ENCODE peak calls at places on chromosomes 12 and 14, in five cellular contexts. U is spleen; P is CD4-positive, alpha-beta T cell; Q is IMR-90; S is Caco-2. Y is an unnamed sample. For H3K27me3, the result is how much of the 10 kb centered on the place peaks cover.

GRCh38 chr12:851913-852312 is 97.6 kb downstream of the RAD52 start:
- DNase-seq in U (no peak), P (no peak), S (no peak), Q (peak), Y (peak)

GRCh38 chr12:64826234-64826633 is 1.8 kb downstream of the TBC1D30 start:
- DNase-seq in P (no peak), Q (peak), U (no peak), S (no peak), Y (no peak)

GRCh38 chr12:132661972-132662371 is 25.2 kb downstream of the POLE start:
- DNase-seq in P (no peak), Q (no peak), S (no peak), U (no peak), Y (no peak)

GRCh38 chr14:64673748-64674147 is 30.5 kb upstream of the PLEKHG3 start:
- DNase-seq in U (peak), S (no peak), P (peak), Q (no peak), Y (no peak)

GRCh38 chr14:105060751-105061427 is 4.3 kb downstream of the GPR132 start:
- DNase-seq in P (no peak), S (no peak), U (peak), Q (no peak), Y (no peak)

GRCh38 chr12:56061982-56062381 is 18.0 kb upstream of the ERBB3 start:
- DNase-seq in P (no peak), Q (no peak), S (no peak), U (no peak), Y (no peak)

GRCh38 chr12:88931598-88931997 is 351.3 kb upstream of the KITLG start:
- DNase-seq in P (no peak), U (no peak), S (peak), Q (no peak), Y (no peak)

GRCh38 chr14:105474478-105475268 is at the start of gene CRIP2:
- DNase-seq in P (no peak), S (no peak), U (no peak), Q (peak), Y (no peak)

GRCh38 chr12:102948941-102949352 is 8.5 kb upstream of the ASCL1 start:
- DNase-seq in P (peak), Q (peak), S (no peak), U (no peak), Y (peak)

GRCh38 chr12:2893007-2893406 is 2.3 kb downstream of the TULP3 start:
- DNase-seq in U (no peak), P (no peak), S (no peak), Q (peak), Y (peak)

GRCh38 chr12:106845910-106846309 is 71.4 kb downstream of the RIC8B start:
- DNase-seq in Q (no peak), U (no peak), S (no peak), P (no peak), Y (no peak)
- H3K27me3 ChIP-seq in Q (under half), U (under half), S (under half), P (under half), Y (under half)

DNA sequence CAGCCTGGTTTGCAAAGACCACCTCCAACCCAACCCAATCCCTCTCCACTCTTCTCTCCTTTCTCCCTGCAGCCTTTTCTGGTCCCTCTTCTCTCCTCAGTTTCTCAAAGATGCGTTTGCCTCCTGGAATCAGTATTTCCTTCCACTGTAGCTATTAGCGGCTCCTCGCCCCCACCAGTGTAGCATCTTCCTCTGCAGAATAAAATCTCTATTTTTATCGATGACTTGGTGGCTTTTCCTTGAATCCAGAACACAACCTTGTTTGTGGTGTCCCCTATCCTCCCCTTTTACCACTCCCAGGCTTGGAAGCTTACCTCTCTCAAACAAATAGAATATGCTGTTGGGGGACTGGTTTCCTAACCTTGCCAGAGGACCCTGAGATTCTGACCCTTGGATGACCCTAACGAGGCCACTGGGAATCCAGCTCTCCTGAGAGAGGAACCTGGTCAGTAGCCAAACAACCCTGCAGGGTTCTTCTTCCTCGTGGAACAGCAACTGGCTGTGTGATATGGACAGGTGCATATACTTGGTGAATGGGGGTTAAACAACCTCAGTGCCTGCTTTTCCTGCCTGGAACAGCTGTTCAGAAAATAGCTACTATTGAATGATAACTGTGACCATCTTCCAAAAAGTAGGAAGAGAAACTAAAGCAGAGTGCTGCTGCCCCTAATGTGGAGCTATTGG is 4.4 kb downstream of the WNT1 start:
- DNase-seq in U (no peak), P (no peak), S (no peak), Q (no peak), Y (no peak)
- H3K27me3 ChIP-seq in U (half or more), P (under half), S (under half), Q (half or more), Y (half or more)

GRCh38 chr12:54038260-54038759 is 5.5 kb downstream of the HOXC5 start:
- DNase-seq in P (no peak), U (no peak), S (no peak), Q (no peak), Y (no peak)

GRCh38 chr12:54035561-54036377 is 2.9 kb downstream of the HOXC5 start:
- DNase-seq in S (no peak), U (no peak), P (no peak), Q (no peak), Y (no peak)

GRCh38 chr12:54034784-54035310 is 2.0 kb downstream of the HOXC5 start:
- DNase-seq in Q (no peak), U (no peak), S (no peak), P (no peak), Y (no peak)

GRCh38 chr12:54037360-54038259 is 4.8 kb downstream of the HOXC5 start:
- DNase-seq in P (no peak), S (no peak), Q (no peak), U (no peak), Y (no peak)

DNA sequence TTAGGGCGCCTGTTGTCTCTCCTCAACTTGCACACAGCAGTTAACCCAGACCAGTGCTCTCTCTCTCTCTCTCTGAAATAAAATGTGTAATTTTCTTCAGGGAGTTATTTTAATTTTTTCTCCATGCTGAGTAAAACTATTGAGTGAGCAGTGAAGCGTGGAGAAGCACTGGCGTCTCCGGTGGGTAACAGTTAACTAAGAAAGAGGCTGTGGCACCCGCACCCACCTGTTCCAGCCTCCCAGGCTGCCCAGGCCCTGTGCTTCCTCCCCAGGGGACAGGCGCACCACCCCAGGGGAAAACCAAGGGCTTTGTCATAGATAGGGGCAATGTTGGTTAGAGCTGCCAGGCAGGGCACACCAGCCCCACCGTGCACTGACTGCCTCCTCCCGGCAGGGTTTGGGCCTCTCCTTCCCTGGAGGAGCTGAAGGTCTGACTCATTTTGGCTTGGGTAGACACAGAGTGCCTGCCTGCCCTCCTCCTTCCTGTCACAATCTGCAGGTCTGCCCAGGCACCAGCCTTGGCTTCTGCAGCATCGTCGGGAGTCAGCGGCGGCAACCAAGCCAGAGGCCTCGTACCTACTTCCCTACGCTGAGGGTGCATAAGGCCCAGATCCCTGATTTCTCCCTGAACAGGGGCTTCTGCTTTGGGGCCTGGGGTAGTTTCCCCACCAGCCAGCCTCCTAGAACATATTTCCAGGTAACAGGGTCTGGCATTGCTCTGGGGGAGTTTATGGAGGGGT is 3.9 kb downstream of the HOXC5 start:
- DNase-seq in Q (no peak), S (no peak), P (no peak), U (peak), Y (no peak)
- H3K27me3 ChIP-seq in Q (half or more), S (under half), P (half or more), U (half or more), Y (half or more)

GRCh38 chr14:100900837-100901390 is 2.6 kb downstream of the RTL1 start:
- DNase-seq in P (no peak), Q (no peak), S (peak), U (peak), Y (no peak)
- H3K27me3 ChIP-seq in P (half or more), Q (under half), S (under half), U (under half), Y (under half)

DNA sequence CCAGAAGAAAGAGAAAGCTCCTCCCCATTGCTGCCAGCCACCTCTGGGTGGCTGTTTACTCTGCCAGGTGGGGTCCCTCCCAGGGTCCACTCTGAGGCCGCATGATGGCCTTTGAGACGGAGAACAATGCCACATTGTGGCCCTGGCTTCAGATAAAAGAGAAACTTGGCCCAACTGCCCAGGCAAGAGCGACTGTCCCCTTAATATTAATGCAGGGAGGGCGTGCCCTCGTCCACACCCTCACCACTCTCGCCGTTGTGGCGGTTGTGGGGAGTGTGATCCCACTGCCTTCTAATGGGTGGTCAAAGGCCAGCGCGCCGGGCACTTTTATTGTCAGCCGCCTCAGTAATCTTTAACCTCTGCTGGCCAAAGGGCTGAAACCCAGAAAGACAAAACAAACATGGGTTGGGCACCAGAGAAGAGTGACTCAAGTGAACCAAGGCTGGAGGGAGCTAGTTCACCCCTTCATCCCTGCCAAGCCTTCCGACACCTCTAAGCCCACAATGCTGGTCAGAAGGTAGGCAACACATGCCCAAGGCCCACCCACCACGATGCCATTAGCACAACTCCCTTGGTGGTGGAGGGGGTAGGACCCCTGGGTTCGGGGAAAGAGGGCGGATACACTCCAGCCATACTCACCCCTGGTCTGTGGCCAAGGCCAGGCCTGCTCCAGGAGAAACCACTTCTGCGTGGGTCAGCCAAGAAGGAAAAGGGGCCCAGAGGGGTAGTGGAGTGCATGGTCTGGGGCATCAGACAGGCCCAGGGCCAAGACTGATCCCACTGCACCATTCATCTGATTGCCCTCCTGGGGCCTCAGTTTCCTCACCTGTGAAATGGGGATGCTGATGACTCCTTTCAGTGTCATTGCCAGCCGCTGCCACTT is 44.5 kb upstream of the BCL11B start:
- DNase-seq in U (peak), Q (no peak), S (peak), P (no peak), Y (no peak)
- H3K27me3 ChIP-seq in U (under half), Q (under half), S (under half), P (under half), Y (under half)

GRCh38 chr14:42654707-42655106 is 1048.0 kb downstream of the LRFN5 start:
- DNase-seq in Q (no peak), U (no peak), S (no peak), P (no peak), Y (no peak)
- H3K27me3 ChIP-seq in Q (under half), U (under half), S (under half), P (under half), Y (under half)

DNA sequence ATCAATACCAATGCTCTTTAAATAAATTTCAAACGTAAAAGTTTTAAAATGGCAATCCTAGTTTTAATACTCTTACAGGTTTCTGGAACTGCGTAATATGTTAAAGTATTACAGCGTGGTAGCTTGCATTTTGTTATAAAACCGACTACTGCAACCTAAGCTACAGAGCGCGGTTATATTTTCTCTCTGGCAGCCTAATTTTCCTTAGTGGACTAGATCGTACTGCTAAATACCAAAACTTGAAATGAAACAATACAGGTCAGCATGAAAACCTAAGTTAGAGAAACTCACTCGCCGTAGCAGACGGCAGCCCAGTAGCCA is 1.2 kb downstream of the CCDC92 start:
- DNase-seq in S (no peak), U (no peak), Q (no peak), P (no peak), Y (no peak)
- H3K27me3 ChIP-seq in S (under half), U (under half), Q (under half), P (under half), Y (under half)

GRCh38 chr14:62077676-62078261 is 315.5 kb downstream of the SNAPC1 start:
- DNase-seq in Q (no peak), U (no peak), P (no peak), S (no peak), Y (no peak)

GRCh38 chr14:62076825-62077660 is 314.8 kb downstream of the SNAPC1 start:
- DNase-seq in Q (no peak), S (no peak), P (no peak), U (no peak), Y (no peak)

GRCh38 chr14:62076368-62076767 is 314.1 kb downstream of the SNAPC1 start:
- DNase-seq in U (no peak), P (no peak), S (no peak), Q (no peak), Y (no peak)

GRCh38 chr14:62081012-62081612 is 318.9 kb downstream of the SNAPC1 start:
- DNase-seq in U (peak), Q (no peak), P (no peak), S (no peak), Y (no peak)

GRCh38 chr14:62079035-62079434 is 316.8 kb downstream of the SNAPC1 start:
- DNase-seq in S (no peak), P (no peak), U (no peak), Q (no peak), Y (no peak)
- H3K27me3 ChIP-seq in S (under half), P (under half), U (under half), Q (under half), Y (under half)